ENCODE peak calls at places on chromosomes 16 and 17, in four cellular contexts. G is fibroblast of lung; N is PC-9; Z is CD8-positive, alpha-beta T cell. X is an unnamed sample.

GRCh38 chr16:2473999-2474876 is 689 bp upstream of the TBC1D24 start:
- DNase-seq in G (no peak), N (peak), Z (peak), X (no peak)

GRCh38 chr17:17298108-17298507 is 5.1 kb upstream of the NT5M start:
- DNase-seq in G (no peak), N (no peak), Z (no peak), X (no peak)

GRCh38 chr16:75219838-75220237 is 1.1 kb downstream of the CTRB1 start:
- DNase-seq in G (no peak), N (no peak), Z (no peak), X (no peak)

GRCh38 chr17:17125136-17126084 is 80.7 kb downstream of the PLD6 start:
- DNase-seq in G (peak), N (no peak), Z (peak), X (no peak)

GRCh38 chr16:72371307-72372081 is 199.5 kb upstream of the PMFBP1 start:
- DNase-seq in G (peak), N (peak), Z (no peak), X (no peak)

GRCh38 chr17:17347234-17347955 is 44.2 kb downstream of the NT5M start:
- DNase-seq in G (no peak), N (no peak), Z (no peak), X (no peak)

GRCh38 chr16:25078386-25078978 is 33.1 kb upstream of the LCMT1 start:
- DNase-seq in G (no peak), N (no peak), Z (no peak), X (no peak)

GRCh38 chr17:34703533-34703932 is 124.2 kb downstream of the TMEM132E start:
- DNase-seq in G (peak), N (peak), Z (peak), X (peak)

GRCh38 chr17:81170727-81171494 is 4.9 kb upstream of the AATK start:
- DNase-seq in G (no peak), N (no peak), Z (no peak), X (no peak)

GRCh38 chr17:77126519-77126918 is 14.2 kb upstream of the SEC14L1 start:
- DNase-seq in G (no peak), N (peak), Z (no peak), X (no peak)

GRCh38 chr16:86038923-86039310 is 140.0 kb downstream of the IRF8 start:
- DNase-seq in G (no peak), N (no peak), Z (no peak), X (no peak)

GRCh38 chr17:83083368-83084201 is 4.2 kb downstream of the METRNL start:
- DNase-seq in G (peak), N (peak), Z (peak), X (peak)

GRCh38 chr17:31061678-31062077 is 33.1 kb upstream of the NF1 start:
- DNase-seq in G (no peak), N (no peak), Z (no peak), X (no peak)

GRCh38 chr17:72588961-72589360 is 468.1 kb downstream of the SOX9 start:
- DNase-seq in G (peak), N (peak), Z (no peak), X (no peak)

GRCh38 chr16:81480856-81481821 is 36.5 kb downstream of the CMIP start:
- DNase-seq in G (peak), N (no peak), Z (no peak), X (no peak)

GRCh38 chr17:80361495-80362220 is 53.3 kb upstream of the ENDOV start:
- DNase-seq in G (peak), N (peak), Z (no peak), X (no peak)

GRCh38 chr16:1494129-1494640 is 1.0 kb downstream of the TELO2 start:
- DNase-seq in G (peak), N (peak), Z (no peak), X (peak)

GRCh38 chr16:85334718-85335583 is 222.7 kb upstream of the CIBAR2 start:
- DNase-seq in G (no peak), N (peak), Z (peak), X (no peak)

GRCh38 chr17:67818110-67819002 is 6.9 kb upstream of the BPTF start:
- DNase-seq in G (no peak), N (no peak), Z (no peak), X (no peak)

GRCh38 chr17:30449480-30449879 is 27.7 kb upstream of the GOSR1 start:
- DNase-seq in G (peak), N (no peak), Z (no peak), X (no peak)

GRCh38 chr16:58258326-58258725 is 36.5 kb downstream of the PRSS54 start:
- DNase-seq in G (no peak), N (no peak), Z (no peak), X (no peak)

GRCh38 chr16:81610144-81610842 is 165.7 kb downstream of the CMIP start:
- DNase-seq in G (peak), N (peak), Z (no peak), X (no peak)

DNA sequence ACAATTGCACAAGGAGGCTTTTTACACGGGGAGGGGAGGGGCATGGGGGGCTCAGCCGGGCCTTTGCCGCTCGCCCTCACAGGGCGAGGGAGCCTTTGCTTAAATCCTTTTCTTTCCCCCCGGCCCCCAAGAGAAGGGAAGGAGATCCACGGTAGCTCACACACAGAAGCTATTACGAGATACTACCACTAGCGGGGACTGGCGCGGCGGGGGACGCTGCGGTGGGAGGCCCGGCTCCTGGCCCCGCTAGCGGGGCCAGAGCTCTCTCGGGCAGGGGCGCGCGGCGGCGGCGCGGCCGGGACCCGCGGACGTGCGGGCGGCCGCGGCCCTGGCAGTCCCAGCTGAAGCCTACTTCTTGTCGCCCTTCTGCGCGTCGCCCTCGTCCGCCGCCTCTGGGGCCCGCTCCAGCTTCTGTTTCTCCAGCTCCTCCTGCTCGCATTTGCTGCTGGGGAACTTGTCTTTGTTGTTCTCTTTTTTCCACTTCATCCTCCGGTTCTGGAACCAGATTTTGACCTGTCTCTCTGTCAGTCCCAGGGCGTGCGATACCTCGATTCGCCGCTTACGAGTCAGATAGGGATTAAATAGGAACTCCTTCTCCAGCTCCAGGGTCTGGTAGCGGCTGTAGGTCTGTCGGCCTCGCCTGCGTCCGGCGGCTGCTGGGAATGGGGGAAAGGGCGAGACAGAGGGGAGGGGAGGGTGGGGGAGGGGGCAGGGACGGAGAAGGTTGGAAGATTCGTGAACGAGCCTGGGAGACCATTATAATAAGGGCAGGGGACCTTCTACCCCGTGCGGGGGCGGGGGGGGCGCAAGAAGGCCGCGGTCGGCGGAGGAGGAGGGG is 2.0 kb downstream of the HOXB8 start:
- DNase-seq in G (peak), N (no peak), Z (peak), X (no peak)
- TF ChIP-seq CTCF in G (peak), N (peak), Z (peak), X (peak)

DNA sequence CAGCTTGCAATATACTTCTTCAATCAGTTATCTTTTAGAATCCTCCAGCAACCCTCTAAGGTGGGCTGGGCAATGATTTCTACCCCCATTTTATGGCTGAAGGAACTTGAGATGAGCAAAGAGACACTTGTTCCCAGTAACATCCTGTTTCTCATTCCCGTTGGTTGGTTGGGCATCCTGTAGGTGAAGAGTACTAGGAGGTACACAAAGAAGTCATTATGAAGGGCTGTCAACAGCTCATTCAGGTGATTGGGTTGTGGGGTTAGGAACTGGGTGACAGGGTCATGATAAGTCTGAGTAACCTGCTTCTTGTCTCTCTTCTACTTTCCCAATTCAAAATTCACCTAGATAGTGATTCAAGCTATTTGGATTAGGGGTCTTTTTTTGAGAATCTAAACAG is 76.5 kb downstream of the MMD start:
- DNase-seq in G (no peak), N (no peak), Z (no peak), X (no peak)
- H3K27ac ChIP-seq in G (no peak), N (no peak), Z (no peak), X (no peak)

GRCh38 chr17:27207073-27207511 is 86.8 kb upstream of the WSB1 start:
- DNase-seq in G (peak), N (no peak), Z (no peak), X (peak)

GRCh38 chr17:27209316-27209715 is 84.6 kb upstream of the WSB1 start:
- DNase-seq in G (no peak), N (no peak), Z (no peak), X (no peak)

GRCh38 chr17:27200476-27200875 is 93.4 kb upstream of the WSB1 start:
- DNase-seq in G (no peak), N (no peak), Z (no peak), X (no peak)

GRCh38 chr17:27203241-27203640 is 90.7 kb upstream of the WSB1 start:
- DNase-seq in G (no peak), N (no peak), Z (no peak), X (no peak)

DNA sequence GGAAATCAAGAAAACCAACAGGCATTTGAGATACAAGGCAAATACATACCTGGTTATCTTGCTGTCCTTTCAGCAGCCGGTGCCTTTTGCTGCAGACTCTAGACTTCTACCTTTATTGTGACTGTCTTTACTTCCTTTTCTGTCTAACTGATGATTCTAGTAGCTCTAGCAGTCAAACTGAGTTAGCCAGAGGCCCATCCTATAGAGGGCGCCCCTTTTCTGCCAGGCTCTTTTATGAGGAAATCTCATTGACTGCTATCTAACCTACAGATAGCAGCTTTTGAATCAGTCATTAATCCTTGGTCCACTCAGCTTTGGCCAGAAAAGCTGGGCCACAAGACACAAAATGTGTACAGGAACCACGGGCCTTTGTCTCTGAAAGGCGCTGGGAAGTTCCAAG is 87.5 kb upstream of the WSB1 start:
- DNase-seq in G (no peak), N (no peak), Z (no peak), X (no peak)
- TF ChIP-seq CTCF in G (peak), N (peak), Z (no peak), X (peak)

GRCh38 chr17:1907216-1907631 is 77.4 kb downstream of the RPA1 start:
- DNase-seq in G (no peak), N (no peak), Z (no peak), X (no peak)
- H3K27ac ChIP-seq in G (no peak), N (no peak), Z (no peak), X (no peak)

GRCh38 chr17:38674749-38675615 is at the start of gene EPOP:
- DNase-seq in G (peak), N (peak), Z (peak), X (peak)
- TF ChIP-seq CTCF in G (no peak), N (no peak), Z (no peak), X (no peak)